ENCODE peak calls at places on chromosomes 6 and 20, in six cellular contexts. One of them, this sample, is unnamed.

GRCh38 chr6:137089305-137089704 is 44.5 kb upstream of the IL20RA start:
- DNase-seq in fibroblast of villous mesenchyme: no peak
- DNase-seq in pancreas: no peak
- DNase-seq in lung: peak
- DNase-seq in brain microvascular endothelial cell: no peak
- DNase-seq in right lobe of liver: no peak
- DNase-seq in this sample: no peak

GRCh38 chr20:48901326-48901725 is 20.2 kb upstream of the ARFGEF2 start:
- DNase-seq in brain microvascular endothelial cell: no peak
- DNase-seq in lung: no peak
- DNase-seq in pancreas: no peak
- DNase-seq in right lobe of liver: no peak
- DNase-seq in fibroblast of villous mesenchyme: no peak
- DNase-seq in this sample: no peak

GRCh38 chr6:2127484-2127911 is 117.9 kb downstream of the GMDS start:
- DNase-seq in fibroblast of villous mesenchyme: no peak
- DNase-seq in pancreas: no peak
- DNase-seq in lung: no peak
- DNase-seq in brain microvascular endothelial cell: no peak
- DNase-seq in right lobe of liver: peak
- DNase-seq in this sample: no peak

GRCh38 chr6:8588176-8588575 is 152.8 kb upstream of the SLC35B3 start:
- DNase-seq in pancreas: no peak
- DNase-seq in right lobe of liver: no peak
- DNase-seq in lung: no peak
- DNase-seq in fibroblast of villous mesenchyme: no peak
- DNase-seq in brain microvascular endothelial cell: no peak
- DNase-seq in this sample: no peak

GRCh38 chr20:63156221-63156671 is 59.7 kb downstream of the YTHDF1 start:
- DNase-seq in brain microvascular endothelial cell: no peak
- DNase-seq in right lobe of liver: no peak
- DNase-seq in fibroblast of villous mesenchyme: no peak
- DNase-seq in pancreas: no peak
- DNase-seq in lung: no peak
- DNase-seq in this sample: no peak

GRCh38 chr6:93088675-93089575 is 330.4 kb downstream of the EPHA7 start:
- DNase-seq in fibroblast of villous mesenchyme: peak
- DNase-seq in right lobe of liver: no peak
- DNase-seq in brain microvascular endothelial cell: no peak
- DNase-seq in pancreas: no peak
- DNase-seq in lung: no peak
- DNase-seq in this sample: no peak

GRCh38 chr6:77619114-77619513 is 33.7 kb upstream of the MEI4 start:
- DNase-seq in lung: no peak
- DNase-seq in right lobe of liver: no peak
- DNase-seq in fibroblast of villous mesenchyme: no peak
- DNase-seq in brain microvascular endothelial cell: no peak
- DNase-seq in pancreas: no peak
- DNase-seq in this sample: no peak

GRCh38 chr6:34929241-34929978 is 40.4 kb downstream of the ANKS1A start:
- DNase-seq in lung: no peak
- DNase-seq in right lobe of liver: no peak
- DNase-seq in fibroblast of villous mesenchyme: no peak
- DNase-seq in brain microvascular endothelial cell: no peak
- DNase-seq in pancreas: no peak
- DNase-seq in this sample: no peak

GRCh38 chr6:109039795-109040194 is 54.9 kb downstream of the SESN1 start:
- DNase-seq in brain microvascular endothelial cell: no peak
- DNase-seq in lung: no peak
- DNase-seq in pancreas: no peak
- DNase-seq in fibroblast of villous mesenchyme: peak
- DNase-seq in right lobe of liver: no peak
- DNase-seq in this sample: no peak

GRCh38 chr6:42118162-42119001 is 24.0 kb downstream of the C6orf132 start:
- DNase-seq in brain microvascular endothelial cell: no peak
- DNase-seq in pancreas: peak
- DNase-seq in fibroblast of villous mesenchyme: no peak
- DNase-seq in right lobe of liver: peak
- DNase-seq in lung: peak
- DNase-seq in this sample: no peak

GRCh38 chr6:69795469-69796080 is 1.2 kb downstream of the LMBRD1 start:
- DNase-seq in right lobe of liver: no peak
- DNase-seq in lung: no peak
- DNase-seq in brain microvascular endothelial cell: no peak
- DNase-seq in fibroblast of villous mesenchyme: peak
- DNase-seq in pancreas: no peak
- DNase-seq in this sample: no peak

GRCh38 chr20:10718671-10719070 is 44.9 kb upstream of the JAG1 start:
- DNase-seq in brain microvascular endothelial cell: no peak
- DNase-seq in fibroblast of villous mesenchyme: no peak
- DNase-seq in right lobe of liver: no peak
- DNase-seq in pancreas: no peak
- DNase-seq in lung: no peak
- DNase-seq in this sample: no peak

GRCh38 chr6:193773-194310 is 98.4 kb upstream of the DUSP22 start:
- DNase-seq in brain microvascular endothelial cell: no peak
- DNase-seq in lung: no peak
- DNase-seq in right lobe of liver: no peak
- DNase-seq in pancreas: no peak
- DNase-seq in fibroblast of villous mesenchyme: no peak
- DNase-seq in this sample: no peak

GRCh38 chr6:166647896-166648295 is 20.8 kb upstream of the RPS6KA2 start:
- DNase-seq in lung: no peak
- DNase-seq in fibroblast of villous mesenchyme: no peak
- DNase-seq in pancreas: no peak
- DNase-seq in brain microvascular endothelial cell: no peak
- DNase-seq in right lobe of liver: peak
- DNase-seq in this sample: no peak

GRCh38 chr6:86477510-86478166 is 459.7 kb upstream of the HTR1E start:
- DNase-seq in pancreas: no peak
- DNase-seq in right lobe of liver: no peak
- DNase-seq in lung: no peak
- DNase-seq in fibroblast of villous mesenchyme: no peak
- DNase-seq in brain microvascular endothelial cell: no peak
- DNase-seq in this sample: no peak

GRCh38 chr6:152461556-152461955 is 175.6 kb downstream of the SYNE1 start:
- DNase-seq in right lobe of liver: no peak
- DNase-seq in brain microvascular endothelial cell: peak
- DNase-seq in pancreas: no peak
- DNase-seq in lung: no peak
- DNase-seq in fibroblast of villous mesenchyme: no peak
- DNase-seq in this sample: no peak

GRCh38 chr20:50191566-50192363 is 1.1 kb downstream of the CEBPB start:
- DNase-seq in brain microvascular endothelial cell: no peak
- DNase-seq in fibroblast of villous mesenchyme: no peak
- DNase-seq in pancreas: peak
- DNase-seq in lung: no peak
- DNase-seq in right lobe of liver: peak
- DNase-seq in this sample: peak

GRCh38 chr20:44129996-44130718 is 56.8 kb downstream of the JPH2 start:
- DNase-seq in brain microvascular endothelial cell: no peak
- DNase-seq in right lobe of liver: no peak
- DNase-seq in lung: no peak
- DNase-seq in fibroblast of villous mesenchyme: no peak
- DNase-seq in pancreas: no peak
- DNase-seq in this sample: no peak

GRCh38 chr20:36147707-36148106 is 6.8 kb upstream of the EPB41L1 start:
- DNase-seq in fibroblast of villous mesenchyme: peak
- DNase-seq in pancreas: no peak
- DNase-seq in right lobe of liver: no peak
- DNase-seq in lung: no peak
- DNase-seq in brain microvascular endothelial cell: peak
- DNase-seq in this sample: no peak

GRCh38 chr20:17377222-17377621 is 150.4 kb downstream of the PCSK2 start:
- DNase-seq in pancreas: no peak
- DNase-seq in lung: no peak
- DNase-seq in fibroblast of villous mesenchyme: no peak
- DNase-seq in right lobe of liver: no peak
- DNase-seq in brain microvascular endothelial cell: no peak
- DNase-seq in this sample: no peak

GRCh38 chr6:64224819-64225218 is 589.2 kb downstream of the PHF3 start:
- DNase-seq in brain microvascular endothelial cell: no peak
- DNase-seq in pancreas: no peak
- DNase-seq in right lobe of liver: no peak
- DNase-seq in fibroblast of villous mesenchyme: peak
- DNase-seq in lung: no peak
- DNase-seq in this sample: no peak

GRCh38 chr6:111263837-111264236 is 176.5 kb downstream of the SLC16A10 start:
- DNase-seq in lung: no peak
- DNase-seq in pancreas: no peak
- DNase-seq in right lobe of liver: no peak
- DNase-seq in brain microvascular endothelial cell: peak
- DNase-seq in fibroblast of villous mesenchyme: peak
- DNase-seq in this sample: no peak

GRCh38 chr6:160260283-160261119 is 1.9 kb upstream of the SLC22A2 start:
- DNase-seq in pancreas: no peak
- DNase-seq in right lobe of liver: no peak
- DNase-seq in brain microvascular endothelial cell: no peak
- DNase-seq in lung: no peak
- DNase-seq in fibroblast of villous mesenchyme: peak
- DNase-seq in this sample: no peak

GRCh38 chr6:101117397-101118185 is 236.5 kb upstream of the ASCC3 start:
- DNase-seq in brain microvascular endothelial cell: no peak
- DNase-seq in lung: no peak
- DNase-seq in pancreas: peak
- DNase-seq in right lobe of liver: no peak
- DNase-seq in fibroblast of villous mesenchyme: no peak
- DNase-seq in this sample: no peak

GRCh38 chr6:11634110-11634509 is 96.6 kb downstream of the TMEM170B start:
- DNase-seq in brain microvascular endothelial cell: no peak
- DNase-seq in pancreas: no peak
- DNase-seq in lung: no peak
- DNase-seq in right lobe of liver: no peak
- DNase-seq in fibroblast of villous mesenchyme: no peak
- DNase-seq in this sample: no peak
- H3K4me3 ChIP-seq in brain microvascular endothelial cell: no peak
- H3K4me3 ChIP-seq in pancreas: no peak
- H3K4me3 ChIP-seq in lung: no peak
- H3K4me3 ChIP-seq in right lobe of liver: no peak
- H3K4me3 ChIP-seq in fibroblast of villous mesenchyme: no peak
- H3K4me3 ChIP-seq in this sample: no peak

GRCh38 chr6:46758960-46759753 is 12.4 kb downstream of the ANKRD66 start:
- DNase-seq in pancreas: no peak
- DNase-seq in brain microvascular endothelial cell: no peak
- DNase-seq in right lobe of liver: no peak
- DNase-seq in fibroblast of villous mesenchyme: no peak
- DNase-seq in lung: no peak
- DNase-seq in this sample: no peak
- H3K4me3 ChIP-seq in pancreas: no peak
- H3K4me3 ChIP-seq in brain microvascular endothelial cell: no peak
- H3K4me3 ChIP-seq in right lobe of liver: no peak
- H3K4me3 ChIP-seq in fibroblast of villous mesenchyme: no peak
- H3K4me3 ChIP-seq in lung: no peak
- H3K4me3 ChIP-seq in this sample: no peak

GRCh38 chr6:26019261-26019845 is 56.8 kb downstream of the TRIM38 start:
- DNase-seq in right lobe of liver: no peak
- DNase-seq in fibroblast of villous mesenchyme: no peak
- DNase-seq in brain microvascular endothelial cell: no peak
- DNase-seq in lung: no peak
- DNase-seq in pancreas: no peak
- DNase-seq in this sample: no peak

GRCh38 chr6:26020291-26020982 is 57.8 kb downstream of the TRIM38 start:
- DNase-seq in brain microvascular endothelial cell: peak
- DNase-seq in fibroblast of villous mesenchyme: peak
- DNase-seq in lung: peak
- DNase-seq in right lobe of liver: peak
- DNase-seq in pancreas: peak
- DNase-seq in this sample: no peak

GRCh38 chr6:26017567-26017966 is 55.0 kb downstream of the TRIM38 start:
- DNase-seq in pancreas: no peak
- DNase-seq in lung: peak
- DNase-seq in right lobe of liver: no peak
- DNase-seq in brain microvascular endothelial cell: peak
- DNase-seq in fibroblast of villous mesenchyme: peak
- DNase-seq in this sample: no peak

GRCh38 chr6:26020983-26021349 is 58.4 kb downstream of the TRIM38 start:
- DNase-seq in fibroblast of villous mesenchyme: peak
- DNase-seq in pancreas: peak
- DNase-seq in lung: peak
- DNase-seq in brain microvascular endothelial cell: peak
- DNase-seq in right lobe of liver: peak
- DNase-seq in this sample: no peak

GRCh38 chr6:26016326-26017275 is 54.0 kb downstream of the TRIM38 start:
- DNase-seq in fibroblast of villous mesenchyme: no peak
- DNase-seq in pancreas: no peak
- DNase-seq in brain microvascular endothelial cell: no peak
- DNase-seq in lung: no peak
- DNase-seq in right lobe of liver: peak
- DNase-seq in this sample: no peak
- H3K4me3 ChIP-seq in fibroblast of villous mesenchyme: peak
- H3K4me3 ChIP-seq in pancreas: peak
- H3K4me3 ChIP-seq in brain microvascular endothelial cell: peak
- H3K4me3 ChIP-seq in lung: no peak
- H3K4me3 ChIP-seq in right lobe of liver: peak
- H3K4me3 ChIP-seq in this sample: peak

GRCh38 chr6:133242761-133243590 is 1.8 kb downstream of the EYA4 start:
- DNase-seq in fibroblast of villous mesenchyme: no peak
- DNase-seq in right lobe of liver: no peak
- DNase-seq in pancreas: peak
- DNase-seq in lung: no peak
- DNase-seq in brain microvascular endothelial cell: no peak
- DNase-seq in this sample: no peak

GRCh38 chr6:133241901-133242760 is 974 bp downstream of the EYA4 start:
- DNase-seq in fibroblast of villous mesenchyme: peak
- DNase-seq in right lobe of liver: no peak
- DNase-seq in pancreas: peak
- DNase-seq in brain microvascular endothelial cell: no peak
- DNase-seq in lung: no peak
- DNase-seq in this sample: no peak

GRCh38 chr6:133244502-133244901 is 3.3 kb downstream of the EYA4 start:
- DNase-seq in brain microvascular endothelial cell: no peak
- DNase-seq in right lobe of liver: no peak
- DNase-seq in pancreas: no peak
- DNase-seq in lung: no peak
- DNase-seq in fibroblast of villous mesenchyme: no peak
- DNase-seq in this sample: no peak

GRCh38 chr6:133245033-133245903 is 4.1 kb downstream of the EYA4 start:
- DNase-seq in fibroblast of villous mesenchyme: no peak
- DNase-seq in right lobe of liver: no peak
- DNase-seq in pancreas: no peak
- DNase-seq in lung: no peak
- DNase-seq in brain microvascular endothelial cell: no peak
- DNase-seq in this sample: no peak

DNA sequence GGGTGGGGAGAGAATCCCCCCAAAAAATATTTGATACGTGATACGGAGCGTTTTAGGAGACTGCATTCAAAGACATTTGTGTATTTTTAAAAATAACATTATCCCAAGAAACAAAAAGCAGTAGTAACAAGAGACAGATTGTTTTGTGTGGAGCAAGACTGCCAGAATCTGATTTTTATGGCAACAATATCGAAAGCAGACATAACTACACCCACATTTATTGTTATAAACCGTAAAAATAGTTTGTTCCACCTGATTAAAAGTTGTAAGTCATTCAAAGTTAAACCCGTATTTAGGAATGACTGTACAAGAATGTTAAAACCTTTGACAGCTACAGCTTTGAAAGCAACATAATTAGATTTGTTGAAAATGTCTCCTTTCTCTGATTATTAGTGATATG is 2.6 kb downstream of the EYA4 start:
- DNase-seq in pancreas: no peak
- DNase-seq in fibroblast of villous mesenchyme: no peak
- DNase-seq in lung: no peak
- DNase-seq in right lobe of liver: no peak
- DNase-seq in brain microvascular endothelial cell: no peak
- DNase-seq in this sample: no peak
- H3K4me3 ChIP-seq in pancreas: no peak
- H3K4me3 ChIP-seq in fibroblast of villous mesenchyme: no peak
- H3K4me3 ChIP-seq in lung: no peak
- H3K4me3 ChIP-seq in right lobe of liver: no peak
- H3K4me3 ChIP-seq in brain microvascular endothelial cell: no peak
- H3K4me3 ChIP-seq in this sample: no peak

GRCh38 chr6:143678980-143679379 is 1.2 kb downstream of the PHACTR2 start:
- DNase-seq in brain microvascular endothelial cell: no peak
- DNase-seq in pancreas: no peak
- DNase-seq in lung: no peak
- DNase-seq in right lobe of liver: no peak
- DNase-seq in fibroblast of villous mesenchyme: no peak
- DNase-seq in this sample: no peak
- H3K4me3 ChIP-seq in brain microvascular endothelial cell: peak
- H3K4me3 ChIP-seq in pancreas: peak
- H3K4me3 ChIP-seq in lung: peak
- H3K4me3 ChIP-seq in right lobe of liver: peak
- H3K4me3 ChIP-seq in fibroblast of villous mesenchyme: peak
- H3K4me3 ChIP-seq in this sample: peak

This sample was measured in esophagus squamous epithelium.